ENCODE peak calls at places on chromosomes 3 and 15, in nine cellular contexts. U, Q, X, F, K, D, L, B and W are unnamed samples.

GRCh38 chr15:67225336-67225735 is 29.1 kb downstream of the AAGAB start:
- DNase-seq in U (peak), Q (no peak), X (no peak), F (no peak), K (no peak), D (no peak), L (no peak), B (no peak), W (peak)

GRCh38 chr3:89565098-89565497 is 457.7 kb downstream of the EPHA3 start:
- DNase-seq in U (peak), Q (no peak), X (no peak), F (no peak), K (no peak), D (no peak), L (no peak), B (no peak), W (peak)

GRCh38 chr15:68091743-68092142 is 37.6 kb downstream of the PIAS1 start:
- DNase-seq in U (peak), Q (no peak), X (no peak), F (no peak), K (no peak), D (no peak), L (no peak), B (no peak), W (peak)

GRCh38 chr3:44326035-44326434 is 12.5 kb upstream of the TCAIM start:
- DNase-seq in U (peak), Q (no peak), X (no peak), F (no peak), K (no peak), D (no peak), L (no peak), B (no peak), W (peak)

GRCh38 chr3:60669636-60670035 is 581.6 kb downstream of the FHIT start:
- DNase-seq in U (no peak), Q (no peak), X (no peak), F (no peak), K (peak), D (no peak), L (no peak), B (peak), W (no peak)

GRCh38 chr3:115217678-115218451 is 70.8 kb upstream of the ZBTB20 start:
- DNase-seq in U (peak), Q (peak), X (peak), F (peak), K (peak), D (peak), L (peak), B (peak), W (peak)

GRCh38 chr3:151301787-151302186 is 14.8 kb downstream of the GPR87 start:
- DNase-seq in U (peak), Q (no peak), X (no peak), F (no peak), K (no peak), D (no peak), L (no peak), B (no peak), W (peak)

GRCh38 chr3:43621406-43621973 is 321 bp downstream of the ANO10 start:
- DNase-seq in U (no peak), Q (no peak), X (peak), F (no peak), K (no peak), D (no peak), L (no peak), B (no peak), W (no peak)

GRCh38 chr3:129182390-129183180 is 1.1 kb downstream of the CNBP start:
- DNase-seq in U (peak), Q (no peak), X (no peak), F (peak), K (peak), D (peak), L (no peak), B (peak), W (peak)

GRCh38 chr15:73081321-73081958 is 29.2 kb downstream of the NEO1 start:
- DNase-seq in U (peak), Q (peak), X (peak), F (peak), K (peak), D (peak), L (peak), B (peak), W (peak)

DNA sequence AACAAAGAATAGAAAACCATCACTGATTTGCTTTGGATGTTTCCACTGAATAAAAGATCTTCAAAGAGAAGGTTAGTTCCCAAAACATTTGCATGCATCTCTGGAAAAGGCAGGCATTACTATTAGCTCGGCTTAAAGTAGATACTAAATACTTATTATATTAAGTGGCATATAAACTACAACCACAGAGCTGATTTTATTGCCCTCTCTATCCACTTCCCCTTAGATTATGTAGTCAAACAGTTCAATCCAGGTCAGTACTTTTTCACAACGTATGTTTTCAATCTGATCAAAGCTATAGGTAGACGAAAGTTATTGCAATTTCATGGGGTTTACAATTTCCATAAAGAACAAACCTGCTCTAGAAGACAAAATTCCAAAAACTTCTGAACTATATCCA is 1.3 kb downstream of the B4GALT4 start:
- DNase-seq in U (peak), Q (no peak), X (no peak), F (no peak), K (no peak), D (peak), L (no peak), B (no peak), W (peak)
- TF ChIP-seq EZH2phosphoT487 in U (no peak), Q (no peak), X (no peak), F (no peak), K (no peak), D (no peak), L (no peak), B (no peak), W (no peak)

GRCh38 chr3:130963878-130964277 is 62.7 kb downstream of the ASTE1 start:
- DNase-seq in U (peak), Q (peak), X (peak), F (no peak), K (peak), D (no peak), L (no peak), B (peak), W (peak)
- TF ChIP-seq EZH2phosphoT487 in U (peak), Q (no peak), X (no peak), F (no peak), K (no peak), D (no peak), L (no peak), B (no peak), W (no peak)

GRCh38 chr3:88057650-88058321 is 1.0 kb downstream of the CGGBP1 start:
- DNase-seq in U (peak), Q (no peak), X (peak), F (no peak), K (no peak), D (no peak), L (peak), B (peak), W (no peak)
- TF ChIP-seq EZH2phosphoT487 in U (no peak), Q (no peak), X (no peak), F (no peak), K (no peak), D (no peak), L (no peak), B (no peak), W (no peak)

DNA sequence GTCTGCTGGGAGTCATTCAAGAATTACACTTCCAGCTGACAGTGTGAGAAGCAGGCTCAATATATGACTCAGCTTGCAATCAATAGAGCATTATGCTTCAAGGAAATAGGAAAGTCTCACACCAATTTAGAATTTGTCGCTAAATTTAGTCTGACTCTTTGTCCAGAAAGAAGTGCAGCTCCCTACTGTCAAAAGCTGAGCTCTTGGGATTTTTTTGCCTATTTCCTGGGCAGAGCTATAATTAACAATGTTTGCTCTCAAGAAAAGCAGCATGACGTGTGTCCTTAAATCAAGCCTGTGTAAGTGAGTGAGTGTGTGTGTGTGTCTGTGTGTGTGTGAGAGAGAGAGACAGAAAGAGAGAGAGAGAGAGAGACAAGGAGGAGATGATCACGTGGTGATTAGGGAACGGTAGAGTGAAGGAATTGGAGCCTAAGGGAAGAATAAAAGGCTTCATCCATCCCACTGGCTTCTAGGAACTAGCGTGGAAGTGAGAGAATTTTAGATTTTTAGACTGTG is 16.4 kb upstream of the SLC35G2 start:
- DNase-seq in U (peak), Q (peak), X (no peak), F (no peak), K (no peak), D (no peak), L (no peak), B (no peak), W (peak)
- TF ChIP-seq EZH2phosphoT487 in U (no peak), Q (no peak), X (no peak), F (no peak), K (no peak), D (no peak), L (no peak), B (no peak), W (no peak)

DNA sequence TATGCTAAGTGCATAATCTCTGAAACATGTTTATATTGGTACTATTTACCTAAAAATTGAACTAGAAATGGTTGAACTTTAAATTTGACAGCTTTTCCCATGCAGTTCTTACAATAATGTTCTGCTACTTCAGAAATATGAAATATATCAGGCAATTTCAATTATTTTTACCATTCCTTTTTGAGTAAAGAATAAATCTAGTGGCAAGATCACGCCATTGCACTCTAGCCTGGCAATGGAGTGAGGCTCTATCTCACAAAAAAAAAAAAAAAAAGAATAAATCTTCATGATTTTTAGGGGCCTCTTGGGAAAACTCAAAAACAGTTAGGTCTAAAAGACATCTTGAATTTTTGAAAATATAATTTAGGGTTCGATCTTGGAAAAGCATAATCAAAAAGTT is 10.6 kb upstream of the DNAAF4 start:
- DNase-seq in U (peak), Q (no peak), X (no peak), F (no peak), K (no peak), D (no peak), L (no peak), B (no peak), W (no peak)
- TF ChIP-seq EZH2phosphoT487 in U (no peak), Q (no peak), X (no peak), F (no peak), K (no peak), D (no peak), L (no peak), B (no peak), W (no peak)

DNA sequence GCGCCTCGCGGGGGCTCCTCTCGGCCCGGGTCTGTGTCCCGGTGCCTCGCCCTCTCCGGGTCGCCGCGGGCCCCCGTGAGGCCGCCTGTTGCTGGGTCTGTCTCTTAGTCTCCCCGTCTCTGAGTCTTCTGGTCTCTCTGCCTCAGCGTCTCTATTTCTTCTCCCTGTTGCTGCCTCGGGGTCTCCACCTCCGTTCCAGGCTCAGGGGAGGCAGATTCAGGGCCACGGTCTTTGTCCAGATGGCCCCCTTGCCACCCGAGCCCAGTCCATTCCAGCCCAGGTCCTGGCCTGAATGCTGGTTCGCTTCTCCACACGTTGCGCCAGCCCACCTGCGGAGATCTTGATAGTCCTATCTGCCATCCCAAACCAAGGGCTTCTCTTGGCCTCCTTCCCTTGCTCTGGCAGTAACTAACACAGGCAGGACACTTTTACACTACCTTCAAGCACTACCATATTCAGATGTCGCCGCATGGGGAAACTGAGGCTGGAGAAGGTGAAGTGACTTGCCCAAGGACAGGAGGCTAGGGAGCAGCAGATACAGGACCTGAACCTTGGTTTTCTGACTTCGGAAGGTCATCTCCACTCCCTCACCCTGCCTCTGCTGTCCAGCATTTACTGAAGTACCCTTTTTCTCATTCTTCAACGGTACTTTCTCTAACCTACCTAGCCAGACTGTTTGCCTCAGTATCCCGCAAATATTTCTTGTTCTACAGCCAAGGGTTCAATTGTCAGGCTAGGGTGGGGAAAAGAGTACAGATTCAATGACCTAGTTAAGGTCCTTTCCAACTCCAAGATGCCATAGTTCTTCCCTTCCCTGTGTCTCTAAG is 616 bp upstream of the IGDCC4 start:
- DNase-seq in U (no peak), Q (no peak), X (no peak), F (no peak), K (peak), D (no peak), L (no peak), B (peak), W (no peak)
- TF ChIP-seq EZH2phosphoT487 in U (no peak), Q (no peak), X (no peak), F (no peak), K (no peak), D (no peak), L (no peak), B (no peak), W (no peak)